ENCODE peak calls at places on chromosomes 6 and 20, in ten cellular contexts. E, W, F, U, K, T, N, G, Y and J are unnamed samples.

GRCh38 chr20:37911262-37911661 is 8.3 kb downstream of the VSTM2L start:
- DNase-seq in E (no peak), W (no peak), F (no peak), U (no peak), K (no peak), T (no peak), N (no peak), G (no peak), Y (no peak), J (no peak)

GRCh38 chr20:62219101-62219991 is 732 bp downstream of the HRH3 start:
- DNase-seq in E (no peak), W (peak), F (no peak), U (no peak), K (no peak), T (no peak), N (no peak), G (no peak), Y (no peak), J (no peak)

GRCh38 chr6:150238294-150238693 is 95.5 kb downstream of the PPP1R14C start:
- DNase-seq in E (no peak), W (no peak), F (peak), U (peak), K (no peak), T (peak), N (no peak), G (no peak), Y (peak), J (no peak)

GRCh38 chr6:26235240-26235730 is 129.7 kb upstream of the BTN3A2 start:
- DNase-seq in E (no peak), W (no peak), F (no peak), U (no peak), K (no peak), T (peak), N (no peak), G (no peak), Y (no peak), J (no peak)

GRCh38 chr6:170162771-170163404 is 128.0 kb downstream of the DLL1 start:
- DNase-seq in E (no peak), W (no peak), F (no peak), U (no peak), K (no peak), T (no peak), N (no peak), G (no peak), Y (no peak), J (no peak)

GRCh38 chr6:63624091-63624490 is 11.5 kb upstream of the PHF3 start:
- DNase-seq in E (no peak), W (no peak), F (no peak), U (no peak), K (no peak), T (no peak), N (no peak), G (no peak), Y (no peak), J (no peak)

GRCh38 chr20:62824476-62825287 is 7.8 kb downstream of the COL9A3 start:
- DNase-seq in E (peak), W (no peak), F (no peak), U (no peak), K (no peak), T (peak), N (no peak), G (no peak), Y (peak), J (peak)

GRCh38 chr6:130679684-130680083 is 147.5 kb upstream of the SMLR1 start:
- DNase-seq in E (no peak), W (no peak), F (no peak), U (peak), K (no peak), T (peak), N (no peak), G (no peak), Y (no peak), J (no peak)

GRCh38 chr20:3486850-3487249 is 16.0 kb downstream of the ATRN start:
- DNase-seq in E (no peak), W (no peak), F (no peak), U (no peak), K (no peak), T (no peak), N (no peak), G (no peak), Y (no peak), J (no peak)

GRCh38 chr20:4116091-4116490 is 100.7 kb upstream of the RNF24 start:
- DNase-seq in E (no peak), W (no peak), F (no peak), U (no peak), K (no peak), T (no peak), N (no peak), G (no peak), Y (no peak), J (no peak)

GRCh38 chr20:7272512-7272911 is 505.0 kb downstream of the BMP2 start:
- DNase-seq in E (no peak), W (no peak), F (no peak), U (no peak), K (no peak), T (no peak), N (peak), G (no peak), Y (no peak), J (no peak)

GRCh38 chr6:147161974-147162495 is 42.2 kb upstream of the STXBP5 start:
- DNase-seq in E (no peak), W (no peak), F (no peak), U (peak), K (no peak), T (peak), N (peak), G (no peak), Y (no peak), J (no peak)

GRCh38 chr20:53939554-53940355 is 130.6 kb downstream of the BCAS1 start:
- DNase-seq in E (no peak), W (peak), F (peak), U (peak), K (peak), T (peak), N (no peak), G (peak), Y (peak), J (peak)

GRCh38 chr6:100116409-100117194 is 122.6 kb upstream of the MCHR2 start:
- DNase-seq in E (peak), W (peak), F (peak), U (peak), K (peak), T (peak), N (peak), G (peak), Y (no peak), J (peak)

GRCh38 chr20:38979434-38979833 is 17.3 kb downstream of the DHX35 start:
- DNase-seq in E (no peak), W (no peak), F (no peak), U (no peak), K (no peak), T (no peak), N (no peak), G (no peak), Y (no peak), J (no peak)

GRCh38 chr6:12381587-12381986 is 91.4 kb downstream of the EDN1 start:
- DNase-seq in E (no peak), W (no peak), F (no peak), U (peak), K (no peak), T (no peak), N (no peak), G (no peak), Y (no peak), J (no peak)

GRCh38 chr6:12228447-12229146 is 61.6 kb upstream of the EDN1 start:
- DNase-seq in E (no peak), W (no peak), F (no peak), U (no peak), K (no peak), T (no peak), N (no peak), G (no peak), Y (no peak), J (no peak)

GRCh38 chr6:31651602-31652191 is 764 bp downstream of the BAG6 start:
- DNase-seq in E (peak), W (peak), F (peak), U (peak), K (peak), T (peak), N (peak), G (no peak), Y (no peak), J (peak)

GRCh38 chr6:36222924-36223323 is 26.4 kb downstream of the BRPF3 start:
- DNase-seq in E (no peak), W (no peak), F (no peak), U (no peak), K (no peak), T (no peak), N (no peak), G (no peak), Y (no peak), J (no peak)

GRCh38 chr20:37506166-37506725 is 14.8 kb upstream of the NNAT start:
- DNase-seq in E (no peak), W (no peak), F (no peak), U (no peak), K (no peak), T (no peak), N (no peak), G (no peak), Y (no peak), J (no peak)

GRCh38 chr20:35174458-35175216 is 2.8 kb downstream of the PROCR start:
- DNase-seq in E (no peak), W (no peak), F (no peak), U (no peak), K (no peak), T (no peak), N (no peak), G (no peak), Y (peak), J (no peak)

GRCh38 chr6:4055420-4056041 is 23.4 kb downstream of the FAM217A start:
- DNase-seq in E (no peak), W (no peak), F (no peak), U (peak), K (peak), T (peak), N (peak), G (peak), Y (no peak), J (peak)

GRCh38 chr6:36244641-36245280 is 25.1 kb upstream of the PNPLA1 start:
- DNase-seq in E (no peak), W (no peak), F (no peak), U (no peak), K (no peak), T (no peak), N (no peak), G (no peak), Y (no peak), J (no peak)

GRCh38 chr6:105626290-105627158 is 223.6 kb upstream of the PREP start:
- DNase-seq in E (no peak), W (no peak), F (no peak), U (no peak), K (no peak), T (no peak), N (no peak), G (no peak), Y (no peak), J (no peak)

GRCh38 chr6:70396796-70397729 is 16.2 kb upstream of the FAM135A start:
- DNase-seq in E (no peak), W (no peak), F (no peak), U (no peak), K (no peak), T (peak), N (no peak), G (no peak), Y (no peak), J (no peak)

GRCh38 chr20:25576783-25577530 is 8.4 kb downstream of the NINL start:
- DNase-seq in E (no peak), W (no peak), F (no peak), U (no peak), K (no peak), T (no peak), N (no peak), G (no peak), Y (no peak), J (no peak)

GRCh38 chr20:21099653-21100589 is 6.2 kb downstream of the LINC00237 start:
- DNase-seq in E (peak), W (peak), F (peak), U (no peak), K (no peak), T (peak), N (peak), G (no peak), Y (peak), J (no peak)

GRCh38 chr6:164039954-164040375 is 625.4 kb downstream of the QKI start:
- DNase-seq in E (no peak), W (no peak), F (no peak), U (peak), K (no peak), T (peak), N (no peak), G (no peak), Y (no peak), J (no peak)

GRCh38 chr6:16130932-16131387 is 2.1 kb downstream of the MYLIP start:
- DNase-seq in E (no peak), W (peak), F (peak), U (peak), K (peak), T (peak), N (peak), G (no peak), Y (no peak), J (no peak)

GRCh38 chr20:32823078-32823477 is 3.3 kb downstream of the MAPRE1 start:
- DNase-seq in E (no peak), W (no peak), F (no peak), U (peak), K (peak), T (peak), N (no peak), G (peak), Y (no peak), J (no peak)

GRCh38 chr6:73710470-73710869 is 14.5 kb downstream of the CD109 start:
- DNase-seq in E (no peak), W (no peak), F (no peak), U (peak), K (peak), T (peak), N (no peak), G (no peak), Y (no peak), J (no peak)